ENCODE peak calls at places on chromosome 3, in nine cellular contexts. R is suprapubic skin, A is HT1080, C is NCI-H510A treated with DMSO at 0.1 percent for 48 hours, V is ELR, P is iris pigment epithelial cell, B is COR-L47, T is esophagus squamous epithelium, E is NCI-H524. J is an unnamed sample.

GRCh38 chr3:113329757-113330156 is 111.5 kb downstream of the CFAP44 start:
- DNase-seq in R (no peak), A (no peak), C (no peak), V (no peak), P (no peak), B (no peak), T (no peak), E (no peak), J (no peak)

GRCh38 chr3:14467723-14468620 is 65.6 kb downstream of the SLC6A6 start:
- DNase-seq in R (no peak), A (peak; percentile 40), C (peak; percentile 7), V (peak; percentile 47), P (no peak), B (no peak), T (no peak), E (peak; percentile 50), J (no peak)

GRCh38 chr3:127669541-127670228 is 3.1 kb upstream of the ABTB1 start:
- DNase-seq in R (peak; percentile 52), A (no peak), C (no peak), V (no peak), P (no peak), B (no peak), T (no peak), E (no peak), J (no peak)

GRCh38 chr3:190101320-190102117 is 19.2 kb downstream of the P3H2 start:
- DNase-seq in R (no peak), A (no peak), C (no peak), V (no peak), P (peak; percentile 85), B (no peak), T (no peak), E (no peak), J (no peak)

GRCh38 chr3:116863842-116864626 is 154.5 kb downstream of the TUSC7 start:
- DNase-seq in R (no peak), A (peak; percentile 20), C (peak; percentile 53), V (peak; percentile 61), P (peak; percentile 76), B (peak; percentile 89), T (no peak), E (peak; percentile 81), J (peak; percentile 8)

GRCh38 chr3:126474498-126475410 is 937 bp downstream of the ZXDC start:
- DNase-seq in R (no peak), A (peak; percentile 39), C (peak; percentile 1), V (peak; percentile 64), P (peak; percentile 53), B (peak; percentile 52), T (peak; percentile 22), E (peak; percentile 35), J (no peak)

GRCh38 chr3:56778904-56779303 is 22.8 kb downstream of the ARHGEF3 start:
- DNase-seq in R (no peak), A (no peak), C (no peak), V (no peak), P (no peak), B (no peak), T (no peak), E (no peak), J (no peak)

GRCh38 chr3:50008931-50009330 is 69.0 kb downstream of the RBM6 start:
- DNase-seq in R (no peak), A (peak; percentile 54), C (peak; percentile 26), V (peak; percentile 47), P (peak; percentile 47), B (no peak), T (no peak), E (no peak), J (no peak)

GRCh38 chr3:155556531-155556930 is 188.3 kb downstream of the PLCH1 start:
- DNase-seq in R (no peak), A (no peak), C (no peak), V (no peak), P (peak; percentile 1), B (no peak), T (no peak), E (peak; percentile 58), J (no peak)

GRCh38 chr3:108181172-108181571 is 41.1 kb downstream of the IFT57 start:
- DNase-seq in R (no peak), A (no peak), C (no peak), V (peak; percentile 13), P (peak; percentile 52), B (no peak), T (no peak), E (no peak), J (no peak)

GRCh38 chr3:164608554-164609276 is 469.6 kb downstream of the SI start:
- DNase-seq in R (no peak), A (peak; percentile 24), C (no peak), V (peak; percentile 31), P (no peak), B (no peak), T (no peak), E (no peak), J (no peak)

GRCh38 chr3:54146383-54147239 is 24.3 kb downstream of the CACNA2D3 start:
- DNase-seq in R (no peak), A (peak; percentile 25), C (peak; percentile 9), V (peak; percentile 4), P (no peak), B (peak; percentile 60), T (no peak), E (peak; percentile 68), J (no peak)

J was measured in brain pericyte.